ENCODE peak calls at places on chromosomes 12 and 14, in six cellular contexts. Z is HuH-7.5; G is omental fat pad; O is activated CD4-positive, alpha-beta T cell treated with anti-CD3 and anti-CD28 coated beads, Interleukin-2, amount 10 ng/mL, durations not matched to agents 7 days and 5 days; Y is CD4-positive, alpha-beta memory T cell; P is GM23248. I is an unnamed sample.

GRCh38 chr14:61950340-61950739 is 188.1 kb downstream of the SNAPC1 start:
- DNase-seq in G (no peak), Y (no peak), P (peak), O (no peak), Z (no peak), I (no peak)

GRCh38 chr12:12881495-12881894 is 9.9 kb upstream of the GPRC5A start:
- DNase-seq in Z (no peak), P (peak), O (no peak), Y (no peak), G (no peak), I (no peak)

GRCh38 chr12:48956279-48957140 is 777 bp downstream of the ARF3 start:
- DNase-seq in Z (peak), P (peak), Y (no peak), O (no peak), G (peak), I (no peak)

GRCh38 chr14:78135450-78135891 is 34.7 kb upstream of the NRXN3 start:
- DNase-seq in P (no peak), Y (no peak), G (no peak), Z (no peak), O (no peak), I (no peak)

GRCh38 chr12:51333536-51333935 is 9.6 kb upstream of the BIN2 start:
- DNase-seq in O (no peak), P (no peak), Z (no peak), Y (no peak), G (no peak), I (no peak)

GRCh38 chr14:37124617-37125016 is 47.8 kb downstream of the SLC25A21 start:
- DNase-seq in Z (no peak), Y (no peak), P (no peak), G (no peak), O (no peak), I (no peak)

GRCh38 chr12:662541-663292 is 528 bp downstream of the NINJ2 start:
- DNase-seq in Y (no peak), G (no peak), Z (no peak), P (peak), O (no peak), I (no peak)

GRCh38 chr12:57133013-57133569 is 4.8 kb downstream of the LRP1 start:
- DNase-seq in P (peak), G (no peak), O (no peak), Z (peak), Y (no peak), I (no peak)

GRCh38 chr12:10716704-10717315 is 6.3 kb downstream of the YBX3 start:
- DNase-seq in Z (no peak), P (peak), O (no peak), G (peak), Y (no peak), I (no peak)

GRCh38 chr12:131097247-131098177 is 143.8 kb downstream of the ADGRD1 start:
- DNase-seq in P (no peak), Y (no peak), G (no peak), Z (no peak), O (no peak), I (no peak)

GRCh38 chr12:75764091-75764490 is 252.7 kb upstream of the KRR1 start:
- DNase-seq in P (no peak), G (no peak), Y (no peak), Z (no peak), O (no peak), I (no peak)

GRCh38 chr12:80700327-80700726 is 7.1 kb upstream of the MYF6 start:
- DNase-seq in O (no peak), P (no peak), Y (no peak), G (no peak), Z (no peak), I (no peak)

GRCh38 chr12:57343703-57344378 is 87.0 kb downstream of the R3HDM2 start:
- DNase-seq in Z (no peak), O (no peak), P (no peak), G (no peak), Y (no peak), I (no peak)

GRCh38 chr12:130425698-130426245 is 88.1 kb downstream of the PIWIL1 start:
- DNase-seq in P (no peak), O (no peak), Z (no peak), G (no peak), Y (no peak), I (no peak)

GRCh38 chr12:46005151-46005797 is 14.9 kb upstream of the SCAF11 start:
- DNase-seq in O (no peak), P (peak), G (no peak), Y (no peak), Z (no peak), I (no peak)

GRCh38 chr14:20614038-20614840 is 23.1 kb upstream of the RNASE12 start:
- DNase-seq in O (no peak), G (no peak), P (peak), Z (no peak), Y (no peak), I (no peak)

GRCh38 chr12:104864668-104865067 is 93.4 kb downstream of the SLC41A2 start:
- DNase-seq in P (no peak), Z (no peak), G (no peak), O (no peak), Y (no peak), I (no peak)

GRCh38 chr12:75850751-75851462 is 180.7 kb downstream of the PHLDA1 start:
- DNase-seq in O (no peak), P (peak), Y (no peak), G (no peak), Z (no peak), I (no peak)

GRCh38 chr12:4621511-4621910 is 27.3 kb downstream of the AKAP3 start:
- DNase-seq in O (no peak), Z (no peak), G (no peak), P (peak), Y (no peak), I (no peak)

GRCh38 chr12:120791669-120792176 is 66.1 kb downstream of the ACADS start:
- DNase-seq in Y (no peak), P (no peak), O (no peak), Z (no peak), G (no peak), I (no peak)

GRCh38 chr12:62603811-62604098 is 137.1 kb downstream of the MON2 start:
- DNase-seq in Y (no peak), P (no peak), G (no peak), O (no peak), Z (no peak), I (no peak)

GRCh38 chr14:32657081-32657480 is 281.6 kb upstream of the NPAS3 start:
- DNase-seq in Y (no peak), Z (no peak), O (no peak), P (peak), G (no peak), I (no peak)

GRCh38 chr12:110689002-110689600 is at the start of gene HVCN1:
- DNase-seq in Y (peak), Z (no peak), G (no peak), O (peak), P (peak), I (peak)

GRCh38 chr12:1593232-1594044 is 943 bp downstream of the FBXL14 start:
- DNase-seq in P (peak), O (peak), Z (peak), Y (peak), G (no peak), I (peak)

GRCh38 chr14:72128629-72129028 is 196.4 kb downstream of the RGS6 start:
- DNase-seq in Y (no peak), G (no peak), Z (no peak), P (no peak), O (no peak), I (no peak)

GRCh38 chr12:26017484-26018211 is 59.2 kb downstream of the RASSF8 start:
- DNase-seq in G (no peak), Z (peak), Y (no peak), P (peak), O (peak), I (no peak)

GRCh38 chr14:61434315-61434714 is 112.9 kb downstream of the PRKCH start:
- DNase-seq in P (no peak), O (no peak), G (no peak), Z (no peak), Y (no peak), I (no peak)

GRCh38 chr12:100553851-100554404 is 19.6 kb upstream of the GAS2L3 start:
- DNase-seq in O (no peak), Y (no peak), G (no peak), P (peak), Z (no peak), I (no peak)

GRCh38 chr14:104294983-104295680 is 156.7 kb downstream of the KIF26A start:
- DNase-seq in Z (no peak), O (no peak), P (no peak), G (no peak), Y (no peak), I (no peak)

GRCh38 chr14:75223664-75224154 is 47.3 kb upstream of the TMED10 start:
- DNase-seq in G (no peak), P (peak), Z (no peak), Y (no peak), O (no peak), I (no peak)

GRCh38 chr14:51534623-51535022 is 117.1 kb upstream of the FRMD6 start:
- DNase-seq in P (no peak), G (no peak), Y (no peak), O (no peak), Z (peak), I (no peak)

GRCh38 chr14:54651649-54652048 is 84.7 kb downstream of the SAMD4A start:
- DNase-seq in Y (no peak), P (peak), O (no peak), G (no peak), Z (no peak), I (no peak)

GRCh38 chr12:122614839-122615238 is 87.8 kb downstream of the KNTC1 start:
- DNase-seq in O (no peak), Z (no peak), Y (no peak), P (peak), G (no peak), I (no peak)

GRCh38 chr12:51886021-51886710 is 1.7 kb upstream of the ANKRD33 start:
- DNase-seq in Z (no peak), O (peak), G (peak), Y (peak), P (peak), I (peak)

GRCh38 chr12:32397703-32398102 is 1.7 kb upstream of the FGD4 start:
- DNase-seq in O (no peak), P (no peak), G (no peak), Z (no peak), Y (no peak), I (no peak)

GRCh38 chr14:101234588-101234937 is 326.7 kb upstream of the DIO3 start:
- DNase-seq in Z (no peak), Y (no peak), O (no peak), G (no peak), P (no peak), I (no peak)

GRCh38 chr12:89556976-89557375 is 31.1 kb upstream of the POC1B start:
- DNase-seq in O (no peak), Z (no peak), P (no peak), G (no peak), Y (no peak), I (no peak)

GRCh38 chr14:31205681-31206535 is 1.7 kb downstream of the HECTD1 start:
- DNase-seq in P (peak), O (peak), Z (peak), Y (peak), G (no peak), I (peak)

GRCh38 chr12:109818900-109819500 is 14.2 kb downstream of the TRPV4 start:
- DNase-seq in G (no peak), O (no peak), Y (no peak), Z (no peak), P (peak), I (no peak)

I was measured in naive thymus-derived CD4-positive, alpha-beta T cell.